ENCODE peak calls at places on chromosomes 5 and 9, in ten cellular contexts. B is stomach, C is H9, E is ascending aorta, M is K562, W is lung, Z is psoas muscle, H is ovary, R is tibial artery, F is sigmoid colon. S is an unnamed sample.
A peak's percentile ranks its signal among the peaks of the same experiment; 100 is the strongest.

GRCh38 chr5:154677921-154678320 is 77.3 kb upstream of the LARP1 start:
- DNase-seq in C (no peak), H (no peak), Z (no peak), W (no peak), F (no peak), B (no peak), R (no peak), M (no peak), E (no peak), S (no peak)

GRCh38 chr5:114362197-114362976 is 517 bp downstream of the KCNN2 start:
- DNase-seq in E (no peak), F (no peak), C (no peak), M (no peak), W (no peak), B (no peak), R (no peak), H (peak; percentile 29), Z (no peak), S (peak; percentile 66)

GRCh38 chr5:102018690-102019089 is 277.4 kb downstream of the SLCO4C1 start:
- DNase-seq in W (no peak), C (peak; percentile 33), F (no peak), R (no peak), Z (no peak), H (no peak), E (no peak), B (no peak), M (no peak), S (no peak)

GRCh38 chr5:173772407-173773059 is 115.6 kb upstream of the CPEB4 start:
- DNase-seq in W (no peak), M (no peak), C (no peak), B (no peak), H (no peak), F (no peak), Z (no peak), R (no peak), E (no peak), S (no peak)

GRCh38 chr5:935510-936084 is 42.9 kb downstream of the TRIP13 start:
- DNase-seq in H (no peak), B (no peak), Z (no peak), M (no peak), R (peak; percentile 1), F (peak; percentile 29), C (no peak), W (no peak), E (no peak), S (no peak)

GRCh38 chr5:71653119-71653518 is 66.0 kb upstream of the CARTPT start:
- DNase-seq in Z (no peak), E (no peak), R (no peak), C (no peak), M (no peak), H (no peak), W (no peak), B (no peak), F (no peak), S (no peak)

GRCh38 chr5:170273968-170274710 is 23.4 kb downstream of the LCP2 start:
- DNase-seq in M (no peak), H (no peak), E (no peak), R (no peak), B (peak; percentile 51), C (peak; percentile 75), Z (no peak), W (no peak), F (peak; percentile 61), S (no peak)

GRCh38 chr9:8845808-8846207 is 1046.2 kb upstream of the DMAC1 start:
- DNase-seq in M (no peak), E (no peak), C (no peak), R (no peak), F (no peak), H (no peak), Z (no peak), B (no peak), W (no peak), S (no peak)

GRCh38 chr9:74821636-74822035 is 66.1 kb downstream of the TRPM6 start:
- DNase-seq in F (no peak), M (no peak), E (no peak), Z (no peak), H (no peak), B (no peak), C (no peak), W (no peak), R (no peak), S (no peak)

GRCh38 chr9:109466623-109467590 is 31.2 kb downstream of the PTPN3 start:
- DNase-seq in F (no peak), Z (no peak), M (no peak), W (no peak), H (no peak), E (no peak), B (no peak), C (no peak), R (no peak), S (no peak)

GRCh38 chr5:106163233-106163632 is 1507.5 kb downstream of the EFNA5 start:
- DNase-seq in B (no peak), R (no peak), Z (no peak), E (no peak), F (no peak), M (no peak), H (no peak), C (no peak), W (no peak), S (no peak)

GRCh38 chr5:6773342-6774035 is 60.3 kb downstream of the TENT4A start:
- DNase-seq in W (no peak), M (no peak), R (no peak), F (no peak), E (no peak), Z (no peak), H (no peak), C (no peak), B (no peak), S (no peak)

GRCh38 chr9:128149001-128149701 is at the start of gene LCN2:
- DNase-seq in M (peak; percentile 20), E (no peak), C (peak; percentile 22), F (no peak), H (no peak), Z (no peak), R (no peak), W (peak; percentile 84), B (peak; percentile 84), S (peak; percentile 82)
- H3K4me1 ChIP-seq in M (peaks cover 19% of the 10 kb centered on the region), E (no peaks in the 10 kb centered on the region), C (no peaks in the 10 kb centered on the region), F (no peaks in the 10 kb centered on the region), H (no peaks in the 10 kb centered on the region), Z (peaks cover 6% of the 10 kb centered on the region), R (peaks cover 12% of the 10 kb centered on the region), W (no peaks in the 10 kb centered on the region), B (peaks cover 38% of the 10 kb centered on the region), S (peaks cover 18% of the 10 kb centered on the region)

GRCh38 chr9:120323125-120323524 is 256.8 kb downstream of the CDK5RAP2 start:
- DNase-seq in M (no peak), W (no peak), F (no peak), H (no peak), E (no peak), R (no peak), Z (no peak), B (no peak), C (no peak), S (no peak)

GRCh38 chr9:120324461-120324860 is 255.5 kb downstream of the CDK5RAP2 start:
- DNase-seq in H (no peak), E (no peak), F (no peak), Z (no peak), R (no peak), M (no peak), W (no peak), B (no peak), C (no peak), S (no peak)

GRCh38 chr9:120327322-120327721 is 252.6 kb downstream of the CDK5RAP2 start:
- DNase-seq in M (no peak), C (no peak), Z (no peak), B (no peak), E (no peak), F (no peak), H (no peak), W (peak; percentile 10), R (no peak), S (no peak)

GRCh38 chr9:120326076-120326693 is 253.8 kb downstream of the CDK5RAP2 start:
- DNase-seq in E (no peak), W (no peak), Z (no peak), H (no peak), C (no peak), R (no peak), B (no peak), F (no peak), M (no peak), S (no peak)

GRCh38 chr9:120324996-120325642 is 254.8 kb downstream of the CDK5RAP2 start:
- DNase-seq in M (peak; percentile 17), C (peak; percentile 77), E (no peak), B (no peak), W (no peak), H (no peak), R (no peak), F (no peak), Z (no peak), S (no peak)
- H3K27ac ChIP-seq in M (no peak overlapping the region), C (no peak overlapping the region), E (no peak overlapping the region), B (no peak overlapping the region), W (no peak overlapping the region), H (no peak overlapping the region), R (no peak overlapping the region), F (no peak overlapping the region), Z (no peak overlapping the region), S (no peak overlapping the region)

GRCh38 chr5:77128411-77129061 is 41.5 kb upstream of the ZBED3 start:
- DNase-seq in H (no peak), F (no peak), W (no peak), R (no peak), M (no peak), E (no peak), Z (no peak), C (no peak), B (no peak), S (no peak)

GRCh38 chr5:77133061-77133758 is 46.1 kb upstream of the ZBED3 start:
- DNase-seq in Z (peak; percentile 77), W (peak; percentile 71), E (peak; percentile 13), F (peak; percentile 82), R (peak; percentile 75), M (no peak), C (no peak), B (peak; percentile 32), H (peak; percentile 55), S (peak; percentile 73)

DNA sequence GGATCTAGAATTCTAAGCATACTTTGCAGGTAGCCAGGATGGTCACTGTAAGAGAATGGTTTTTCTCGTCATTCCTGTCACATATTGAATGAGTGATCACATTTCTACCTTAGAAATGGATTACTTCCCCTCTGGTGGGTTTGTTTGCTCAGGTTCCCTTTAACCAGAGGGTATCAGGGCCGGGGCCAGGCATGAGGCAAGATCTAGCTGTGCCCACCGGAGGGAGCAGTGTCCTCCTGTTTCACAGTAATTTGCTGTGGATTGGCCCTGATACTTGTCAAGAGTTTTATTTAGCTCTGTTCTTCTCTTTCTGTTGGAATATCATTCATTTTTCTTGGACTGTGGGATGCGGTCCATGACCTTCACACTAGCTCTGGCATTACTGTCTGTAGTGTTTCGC is 42.3 kb upstream of the ZBED3 start:
- DNase-seq in F (no peak), R (no peak), E (no peak), B (no peak), M (no peak), H (peak; percentile 44), Z (no peak), C (peak; percentile 56), W (no peak), S (peak; percentile 49)
- TF ChIP-seq CTCF in F (no peak), R (no peak), E (no peak), B (no peak), M (no peak), H (no peak), Z (no peak), C (peak; percentile 77), W (no peak), S (peak; percentile 21)

DNA sequence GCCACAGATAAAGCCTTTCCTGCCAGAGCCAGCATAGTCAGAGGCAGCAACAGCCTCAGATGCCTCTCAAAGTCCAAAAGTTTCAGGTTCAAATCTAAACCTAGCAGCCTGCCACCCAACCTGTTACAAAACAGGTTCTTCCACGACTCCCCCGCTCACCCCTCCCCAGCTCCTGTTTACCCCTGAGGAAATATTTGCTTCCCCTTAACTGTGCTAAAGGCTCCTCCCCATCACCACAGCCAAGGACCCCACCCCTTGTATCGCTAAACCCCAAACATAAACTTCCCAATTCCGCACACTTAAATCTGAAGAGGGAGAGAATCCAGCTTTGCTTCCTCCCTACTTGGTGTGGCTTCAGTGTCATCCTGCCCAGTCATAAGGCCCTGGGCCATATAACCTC is 15.4 kb upstream of the VDAC1 start:
- DNase-seq in B (peak; percentile 78), M (no peak), R (no peak), W (no peak), C (no peak), E (no peak), Z (no peak), H (no peak), F (no peak), S (peak; percentile 67)
- H3K4me1 ChIP-seq in B (peaks cover 18% of the 10 kb centered on the region), M (peaks cover 4% of the 10 kb centered on the region), R (no peaks in the 10 kb centered on the region), W (peaks cover 5% of the 10 kb centered on the region), C (no peaks in the 10 kb centered on the region), E (no peaks in the 10 kb centered on the region), Z (no peaks in the 10 kb centered on the region), H (no peaks in the 10 kb centered on the region), F (no peaks in the 10 kb centered on the region), S (peaks cover 44% of the 10 kb centered on the region)

S was measured in right lobe of liver.